ENCODE peak calls at places on chromosome 17, in eight cellular contexts. M, V, D, U, K, Q, S and R are unnamed samples.
A peak's percentile ranks its signal among the peaks of the same experiment; 100 is the strongest.

GRCh38 chr17:14098246-14098645 is 28.9 kb downstream of the COX10 start:
- DNase-seq in M (no peak), V (no peak), D (no peak), U (no peak), K (no peak), Q (no peak), S (no peak), R (no peak)

GRCh38 chr17:49762148-49762941 is 1.6 kb downstream of the FAM117A start:
- DNase-seq in M (no peak), V (no peak), D (peak; percentile 30), U (no peak), K (no peak), Q (no peak), S (no peak), R (no peak)

GRCh38 chr17:3935140-3935542 is 18.9 kb upstream of the P2RX1 start:
- DNase-seq in M (no peak), V (no peak), D (peak; percentile 56), U (peak; percentile 53), K (peak; percentile 49), Q (no peak), S (peak; percentile 16), R (no peak)

GRCh38 chr17:46870116-46870803 is 18.9 kb downstream of the WNT9B start:
- DNase-seq in M (no peak), V (no peak), D (no peak), U (no peak), K (no peak), Q (no peak), S (no peak), R (no peak)

GRCh38 chr17:46984892-46985291 is 5.8 kb upstream of the RPRML start:
- DNase-seq in M (no peak), V (no peak), D (no peak), U (no peak), K (no peak), Q (no peak), S (no peak), R (no peak)

GRCh38 chr17:75077490-75078096 is 10.2 kb upstream of the SLC16A5 start:
- DNase-seq in M (peak; percentile 22), V (peak; percentile 23), D (no peak), U (no peak), K (peak; percentile 48), Q (peak; percentile 36), S (no peak), R (peak; percentile 70)

GRCh38 chr17:64418506-64419339 is 28.1 kb upstream of the PECAM1 start:
- DNase-seq in M (no peak), V (no peak), D (peak; percentile 71), U (peak; percentile 75), K (peak; percentile 52), Q (peak; percentile 76), S (peak; percentile 54), R (no peak)

GRCh38 chr17:61451538-61452300 is 503 bp upstream of the TBX4 start:
- DNase-seq in M (no peak), V (no peak), D (no peak), U (no peak), K (no peak), Q (peak; percentile 50), S (no peak), R (no peak)

GRCh38 chr17:42153919-42154491 is 784 bp downstream of the RAB5C start:
- DNase-seq in M (no peak), V (no peak), D (peak; percentile 39), U (peak; percentile 20), K (peak; percentile 13), Q (peak; percentile 33), S (no peak), R (peak; percentile 29)

GRCh38 chr17:56708670-56709410 is 115.3 kb downstream of the NOG start:
- DNase-seq in M (no peak), V (no peak), D (no peak), U (no peak), K (no peak), Q (no peak), S (no peak), R (no peak)

GRCh38 chr17:72603346-72604242 is 482.8 kb downstream of the SOX9 start:
- DNase-seq in M (no peak), V (no peak), D (peak; percentile 74), U (peak; percentile 67), K (no peak), Q (no peak), S (peak; percentile 70), R (no peak)

GRCh38 chr17:60526726-60527125 is 684 bp upstream of the APPBP2 start:
- DNase-seq in M (no peak), V (no peak), D (peak; percentile 23), U (peak; percentile 10), K (no peak), Q (peak; percentile 52), S (no peak), R (no peak)

GRCh38 chr17:81711814-81712467 is at the start of gene SLC25A10:
- DNase-seq in M (peak; percentile 65), V (peak; percentile 59), D (peak; percentile 77), U (peak; percentile 67), K (peak; percentile 83), Q (peak; percentile 97), S (peak; percentile 57), R (peak; percentile 85)

GRCh38 chr17:59829217-59830006 is 63.3 kb downstream of the TUBD1 start:
- DNase-seq in M (peak; percentile 34), V (no peak), D (peak; percentile 99), U (peak; percentile 99), K (peak; percentile 59), Q (peak; percentile 76), S (peak; percentile 100), R (no peak)

GRCh38 chr17:66751771-66752170 is 83.1 kb upstream of the CACNG5 start:
- DNase-seq in M (no peak), V (no peak), D (no peak), U (no peak), K (no peak), Q (no peak), S (no peak), R (no peak)

GRCh38 chr17:4648741-4649140 is 7.3 kb upstream of the ALOX15 start:
- DNase-seq in M (no peak), V (no peak), D (no peak), U (no peak), K (no peak), Q (no peak), S (no peak), R (no peak)

GRCh38 chr17:4433515-4434031 is at the start of gene SPNS3:
- DNase-seq in M (no peak), V (no peak), D (peak; percentile 32), U (no peak), K (peak; percentile 53), Q (no peak), S (no peak), R (no peak)